ENCODE peak calls at places on chromosomes 16 and 17, in seven cellular contexts. A, Z, Q, R, H, D and C are unnamed samples.

GRCh38 chr16:2148714-2149629 is 547 bp downstream of the RAB26 start:
- DNase-seq in A (no peak), Z (peak; percentile 76), Q (peak; percentile 54), R (no peak), H (peak; percentile 48), D (no peak), C (no peak)

GRCh38 chr16:48560692-48561091 is 49.3 kb downstream of the N4BP1 start:
- DNase-seq in A (no peak), Z (no peak), Q (no peak), R (no peak), H (no peak), D (no peak), C (no peak)

GRCh38 chr17:57916925-57917858 is 38.0 kb downstream of the CUEDC1 start:
- DNase-seq in A (no peak), Z (peak; percentile 61), Q (no peak), R (no peak), H (no peak), D (no peak), C (peak; percentile 51)

GRCh38 chr17:75755205-75755901 is 9.6 kb downstream of the GALK1 start:
- DNase-seq in A (no peak), Z (peak; percentile 69), Q (no peak), R (no peak), H (no peak), D (no peak), C (no peak)

GRCh38 chr16:2663553-2664521 is 18.5 kb upstream of the KCTD5 start:
- DNase-seq in A (peak; percentile 80), Z (no peak), Q (no peak), R (no peak), H (no peak), D (no peak), C (no peak)

GRCh38 chr17:57408064-57408811 is 151.9 kb downstream of the MSI2 start:
- DNase-seq in A (no peak), Z (peak; percentile 81), Q (peak; percentile 59), R (no peak), H (no peak), D (no peak), C (no peak)

GRCh38 chr17:77473615-77474226 is 333.0 kb downstream of the SEC14L1 start:
- DNase-seq in A (no peak), Z (no peak), Q (no peak), R (no peak), H (no peak), D (no peak), C (no peak)

GRCh38 chr17:81440511-81441244 is 45.4 kb downstream of the BAHCC1 start:
- DNase-seq in A (no peak), Z (peak; percentile 97), Q (peak; percentile 81), R (no peak), H (no peak), D (peak; percentile 44), C (no peak)

GRCh38 chr17:57271821-57272220 is 15.5 kb downstream of the MSI2 start:
- DNase-seq in A (no peak), Z (peak; percentile 43), Q (no peak), R (no peak), H (no peak), D (peak; percentile 67), C (no peak)

GRCh38 chr16:47565454-47565853 is 104.3 kb downstream of the PHKB start:
- DNase-seq in A (no peak), Z (no peak), Q (no peak), R (no peak), H (no peak), D (no peak), C (peak; percentile 55)

GRCh38 chr16:4169415-4169814 is 53.2 kb upstream of the ADCY9 start:
- DNase-seq in A (no peak), Z (no peak), Q (no peak), R (no peak), H (no peak), D (no peak), C (no peak)

GRCh38 chr16:9136596-9136995 is 45.2 kb downstream of the HAPSTR1 start:
- DNase-seq in A (no peak), Z (peak; percentile 20), Q (no peak), R (no peak), H (no peak), D (no peak), C (no peak)

GRCh38 chr16:11700264-11701029 is 32.2 kb downstream of the SNN start:
- DNase-seq in A (no peak), Z (no peak), Q (no peak), R (no peak), H (no peak), D (no peak), C (no peak)

GRCh38 chr17:39564201-39564828 is 43.4 kb downstream of the NEUROD2 start:
- DNase-seq in A (no peak), Z (peak; percentile 93), Q (no peak), R (no peak), H (no peak), D (peak; percentile 73), C (no peak)

GRCh38 chr17:44219126-44219635 is 294 bp downstream of the UBTF start:
- DNase-seq in A (peak; percentile 66), Z (peak; percentile 87), Q (peak; percentile 88), R (no peak), H (peak; percentile 71), D (peak; percentile 76), C (no peak)

GRCh38 chr16:10318798-10319500 is 66.9 kb upstream of the ATF7IP2 start:
- DNase-seq in A (no peak), Z (no peak), Q (no peak), R (no peak), H (no peak), D (no peak), C (no peak)

GRCh38 chr16:87535855-87536794 is 43.3 kb upstream of the ZCCHC14 start:
- DNase-seq in A (no peak), Z (no peak), Q (no peak), R (no peak), H (no peak), D (no peak), C (no peak)
- H3K9me3 ChIP-seq in A (peaks cover 10% of the 10 kb centered on the region), Z (peaks cover 12% of the 10 kb centered on the region), Q (no peaks in the 10 kb centered on the region), R (peaks cover 35% of the 10 kb centered on the region), H (peaks cover 14% of the 10 kb centered on the region), D (peaks cover 9% of the 10 kb centered on the region), C (no peaks in the 10 kb centered on the region)

GRCh38 chr17:83189013-83189672 is 109.7 kb downstream of the METRNL start:
- DNase-seq in A (no peak), Z (peak; percentile 36), Q (no peak), R (no peak), H (no peak), D (no peak), C (no peak)

GRCh38 chr17:83186751-83187421 is 107.5 kb downstream of the METRNL start:
- DNase-seq in A (no peak), Z (no peak), Q (no peak), R (no peak), H (no peak), D (no peak), C (no peak)

GRCh38 chr17:83186226-83186625 is 106.8 kb downstream of the METRNL start:
- DNase-seq in A (no peak), Z (peak; percentile 66), Q (no peak), R (no peak), H (no peak), D (no peak), C (no peak)

GRCh38 chr17:83189673-83190385 is 110.4 kb downstream of the METRNL start:
- DNase-seq in A (peak; percentile 18), Z (no peak), Q (no peak), R (peak; percentile 90), H (peak; percentile 78), D (no peak), C (no peak)

DNA sequence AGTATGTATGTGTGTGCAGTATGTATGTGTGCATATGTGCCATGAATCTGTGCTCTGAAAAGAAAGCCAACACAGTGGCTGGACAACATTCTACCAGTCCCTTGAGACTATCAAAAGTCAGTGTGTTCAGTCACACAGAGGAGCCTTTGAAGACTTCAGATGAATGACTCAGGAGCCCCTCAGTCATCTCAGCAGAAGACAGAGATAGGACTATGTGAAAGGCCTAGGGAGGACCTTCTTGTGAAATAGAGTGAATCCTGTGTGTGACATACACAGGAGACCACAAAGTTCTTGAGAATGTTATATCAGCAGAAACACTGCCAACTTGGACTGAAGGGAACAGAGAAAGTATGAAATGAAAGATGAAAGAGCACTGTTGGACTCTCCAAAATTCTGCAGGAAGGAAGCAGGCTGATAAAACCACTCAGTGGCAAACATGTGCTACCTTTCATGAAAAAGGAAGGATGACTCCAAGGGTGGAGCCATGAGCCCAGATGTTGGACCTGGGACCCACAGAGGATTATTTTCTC is 108.4 kb downstream of the METRNL start:
- DNase-seq in A (no peak), Z (no peak), Q (no peak), R (no peak), H (no peak), D (no peak), C (no peak)
- H3K9me3 ChIP-seq in A (no peaks in the 10 kb centered on the region), Z (no peaks in the 10 kb centered on the region), Q (no peaks in the 10 kb centered on the region), R (peaks cover 18% of the 10 kb centered on the region), H (peaks cover 6% of the 10 kb centered on the region), D (peaks cover 21% of the 10 kb centered on the region), C (peaks cover 9% of the 10 kb centered on the region)

GRCh38 chr16:50517450-50518252 is 30.5 kb upstream of the NKD1 start:
- DNase-seq in A (no peak), Z (peak; percentile 7), Q (no peak), R (no peak), H (peak; percentile 25), D (no peak), C (no peak)

GRCh38 chr16:50519001-50519400 is 29.2 kb upstream of the NKD1 start:
- DNase-seq in A (no peak), Z (peak; percentile 22), Q (no peak), R (no peak), H (peak; percentile 8), D (no peak), C (no peak)

GRCh38 chr16:50516401-50516800 is 31.8 kb upstream of the NKD1 start:
- DNase-seq in A (no peak), Z (no peak), Q (no peak), R (no peak), H (no peak), D (no peak), C (no peak)

GRCh38 chr16:50515218-50515617 is 33.0 kb upstream of the NKD1 start:
- DNase-seq in A (no peak), Z (no peak), Q (no peak), R (no peak), H (no peak), D (no peak), C (no peak)

GRCh38 chr16:50516890-50517289 is 31.3 kb upstream of the NKD1 start:
- DNase-seq in A (no peak), Z (no peak), Q (no peak), R (no peak), H (no peak), D (no peak), C (no peak)
- H3K9me3 ChIP-seq in A (peaks cover 11% of the 10 kb centered on the region), Z (peaks cover 27% of the 10 kb centered on the region), Q (peaks cover 5% of the 10 kb centered on the region), R (no peaks in the 10 kb centered on the region), H (peaks cover 26% of the 10 kb centered on the region), D (no peaks in the 10 kb centered on the region), C (peaks cover 55% of the 10 kb centered on the region)

DNA sequence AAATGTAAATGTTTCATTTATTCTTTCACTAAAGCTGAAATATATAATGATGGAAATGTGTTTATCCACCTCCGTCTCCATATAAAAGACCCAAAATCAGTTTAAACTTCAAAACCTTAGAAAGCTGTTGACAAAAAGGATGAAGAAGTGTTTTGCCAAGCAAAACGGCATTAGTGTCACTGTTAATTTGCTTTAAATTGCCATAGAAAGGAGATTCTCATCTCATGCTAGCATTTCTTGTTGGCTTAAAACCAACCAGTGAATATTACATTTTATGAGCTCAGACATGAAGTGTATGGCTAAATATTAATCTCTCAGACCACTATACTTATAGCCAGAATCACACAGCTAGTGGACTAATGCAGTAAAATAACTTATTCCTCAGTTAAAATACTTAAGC is 398.8 kb downstream of the KIF2B start:
- DNase-seq in A (no peak), Z (no peak), Q (no peak), R (no peak), H (no peak), D (no peak), C (no peak)
- H3K9me3 ChIP-seq in A (no peaks in the 10 kb centered on the region), Z (no peaks in the 10 kb centered on the region), Q (no peaks in the 10 kb centered on the region), R (no peaks in the 10 kb centered on the region), H (no peaks in the 10 kb centered on the region), D (no peaks in the 10 kb centered on the region), C (peaks cover under 1% of the 10 kb centered on the region)